ENCODE peak calls at places on chromosomes 6 and 20, in nine cellular contexts. Z, T, P, B, A, V, D, W and F are unnamed samples.

GRCh38 chr6:107977283-107977682 is 19.3 kb upstream of the SEC63 start:
- DNase-seq in V (no peak), A (no peak), D (no peak), W (no peak), T (no peak), P (no peak), Z (no peak), B (no peak), F (no peak)

GRCh38 chr6:4943716-4944115 is 60.1 kb downstream of the RPP40 start:
- DNase-seq in W (no peak), B (no peak), T (no peak), V (no peak), P (no peak), A (no peak), D (no peak), Z (no peak), F (no peak)

GRCh38 chr6:90894285-90895144 is 307.6 kb upstream of the MAP3K7 start:
- DNase-seq in Z (no peak), V (no peak), B (no peak), A (no peak), T (no peak), D (no peak), P (no peak), W (no peak), F (no peak)

GRCh38 chr6:99821164-99821563 is 172.9 kb downstream of the MCHR2 start:
- DNase-seq in Z (no peak), A (no peak), P (no peak), D (no peak), B (no peak), W (no peak), V (no peak), T (peak), F (no peak)

GRCh38 chr6:109053285-109053684 is 41.4 kb downstream of the SESN1 start:
- DNase-seq in T (no peak), B (no peak), A (no peak), W (no peak), P (no peak), V (no peak), Z (no peak), D (no peak), F (no peak)

GRCh38 chr6:32954983-32955802 is 2.3 kb upstream of the HLA-DMA start:
- DNase-seq in T (peak), D (no peak), P (no peak), B (no peak), W (peak), Z (no peak), A (no peak), V (no peak), F (no peak)

GRCh38 chr6:35457907-35458306 is 5.8 kb downstream of the FANCE start:
- DNase-seq in W (no peak), B (no peak), A (no peak), P (no peak), Z (no peak), T (no peak), V (no peak), D (no peak), F (no peak)

GRCh38 chr6:89347825-89348224 is 4.7 kb downstream of the UBE2J1 start:
- DNase-seq in Z (no peak), W (peak), D (no peak), A (no peak), T (no peak), V (no peak), P (no peak), B (peak), F (no peak)

GRCh38 chr6:141033101-141033500 is 1099.6 kb upstream of the GJE1 start:
- DNase-seq in P (no peak), D (no peak), W (no peak), V (no peak), Z (no peak), A (no peak), B (no peak), T (no peak), F (no peak)

GRCh38 chr6:113011389-113011788 is 664.3 kb downstream of the RFPL4B start:
- DNase-seq in A (no peak), W (no peak), P (no peak), Z (no peak), T (no peak), D (no peak), B (no peak), V (no peak), F (no peak)

GRCh38 chr20:10063482-10063881 is 28.7 kb downstream of the ANKEF1 start:
- DNase-seq in W (no peak), V (no peak), D (no peak), A (no peak), Z (no peak), P (no peak), B (no peak), T (no peak), F (no peak)

GRCh38 chr20:36768768-36769430 is 4.7 kb downstream of the DSN1 start:
- DNase-seq in D (no peak), T (no peak), V (no peak), P (no peak), Z (no peak), W (no peak), A (no peak), B (no peak), F (no peak)

GRCh38 chr6:107561325-107561724 is 71.4 kb downstream of the SOBP start:
- DNase-seq in D (no peak), T (peak), B (peak), W (no peak), A (no peak), Z (peak), V (no peak), P (peak), F (no peak)

GRCh38 chr6:56400273-56400672 is 152.9 kb upstream of the COL21A1 start:
- DNase-seq in B (no peak), T (no peak), D (no peak), A (peak), Z (no peak), P (no peak), W (no peak), V (no peak), F (no peak)

GRCh38 chr20:60262967-60263603 is 304.9 kb downstream of the CDH26 start:
- DNase-seq in B (no peak), T (peak), P (no peak), V (no peak), W (no peak), Z (no peak), A (peak), D (no peak), F (no peak)

GRCh38 chr20:3808141-3808479 is 12.0 kb downstream of the CDC25B start:
- DNase-seq in D (peak), W (peak), Z (peak), P (peak), B (peak), A (peak), V (peak), T (peak), F (peak)

GRCh38 chr6:118746100-118746874 is 94.9 kb upstream of the CEP85L start:
- DNase-seq in B (no peak), V (no peak), D (no peak), T (peak), W (no peak), A (no peak), Z (no peak), P (no peak), F (no peak)

GRCh38 chr6:105824732-105825131 is 261.4 kb upstream of the PRDM1 start:
- DNase-seq in T (no peak), A (no peak), P (no peak), W (no peak), Z (no peak), D (no peak), B (no peak), V (no peak), F (no peak)

GRCh38 chr6:160277144-160277543 is 18.5 kb upstream of the SLC22A2 start:
- DNase-seq in B (no peak), A (no peak), T (no peak), Z (no peak), V (no peak), P (no peak), W (no peak), D (no peak), F (no peak)

GRCh38 chr20:4657096-4657495 is 64.6 kb upstream of the PRND start:
- DNase-seq in W (no peak), A (no peak), T (no peak), D (no peak), V (no peak), B (no peak), Z (no peak), P (no peak), F (no peak)

GRCh38 chr6:20644667-20645370 is 110.6 kb downstream of the CDKAL1 start:
- DNase-seq in P (no peak), D (no peak), A (no peak), W (no peak), Z (no peak), V (no peak), T (no peak), B (no peak), F (no peak)

GRCh38 chr6:85344996-85345395 is 104.9 kb upstream of the NT5E start:
- DNase-seq in Z (no peak), A (no peak), P (no peak), V (no peak), W (no peak), D (no peak), T (no peak), B (no peak), F (no peak)

GRCh38 chr6:49453221-49453620 is 9.8 kb downstream of the MMUT start:
- DNase-seq in Z (no peak), D (no peak), B (no peak), P (no peak), A (no peak), W (no peak), T (no peak), V (no peak), F (no peak)

GRCh38 chr6:80605165-80605989 is 498.9 kb downstream of the BCKDHB start:
- DNase-seq in B (no peak), A (no peak), T (no peak), D (no peak), Z (no peak), W (no peak), P (no peak), V (peak), F (no peak)

GRCh38 chr20:4181956-4182945 is 166.9 kb upstream of the RNF24 start:
- DNase-seq in V (no peak), D (no peak), W (no peak), T (no peak), A (no peak), B (no peak), Z (no peak), P (no peak), F (no peak)

GRCh38 chr6:107192739-107193296 is 77.5 kb upstream of the BEND3 start:
- DNase-seq in B (no peak), P (no peak), D (no peak), A (no peak), V (no peak), T (no peak), W (no peak), Z (no peak), F (no peak)

GRCh38 chr20:57440678-57441509 is 49.7 kb downstream of the RBM38 start:
- DNase-seq in W (peak), B (peak), A (no peak), Z (peak), V (no peak), T (peak), P (peak), D (peak), F (peak)

GRCh38 chr20:24610341-24611115 is 141.1 kb downstream of the SYNDIG1 start:
- DNase-seq in A (no peak), W (no peak), Z (no peak), V (no peak), D (peak), P (no peak), T (no peak), B (no peak), F (no peak)

GRCh38 chr6:23180504-23181293 is 611.3 kb downstream of the HDGFL1 start:
- DNase-seq in A (no peak), Z (peak), P (peak), D (no peak), V (no peak), W (peak), B (no peak), T (peak), F (peak)

GRCh38 chr6:146893690-146894089 is 294.9 kb downstream of the ADGB start:
- DNase-seq in B (no peak), A (no peak), Z (no peak), W (no peak), T (no peak), V (no peak), D (no peak), P (no peak), F (no peak)

GRCh38 chr20:51425347-51426106 is 117.0 kb downstream of the NFATC2 start:
- DNase-seq in P (no peak), W (no peak), A (no peak), T (peak), V (no peak), B (no peak), D (no peak), Z (no peak), F (no peak)

GRCh38 chr6:39821014-39821738 is 29.0 kb downstream of the DAAM2 start:
- DNase-seq in T (no peak), D (no peak), V (no peak), Z (peak), P (no peak), A (no peak), W (no peak), B (no peak), F (no peak)

GRCh38 chr6:69881322-69882151 is 15.2 kb downstream of the COL19A1 start:
- DNase-seq in D (no peak), W (no peak), B (no peak), A (no peak), T (no peak), Z (no peak), P (no peak), V (no peak), F (no peak)

GRCh38 chr6:151240036-151240685 is 394 bp downstream of the AKAP12 start:
- DNase-seq in A (peak), P (peak), B (peak), W (peak), T (peak), D (peak), V (peak), Z (peak), F (peak)
- H3K27ac ChIP-seq in A (peak), P (peak), B (peak), W (no peak), T (peak), D (peak), V (peak), Z (peak), F (peak)

DNA sequence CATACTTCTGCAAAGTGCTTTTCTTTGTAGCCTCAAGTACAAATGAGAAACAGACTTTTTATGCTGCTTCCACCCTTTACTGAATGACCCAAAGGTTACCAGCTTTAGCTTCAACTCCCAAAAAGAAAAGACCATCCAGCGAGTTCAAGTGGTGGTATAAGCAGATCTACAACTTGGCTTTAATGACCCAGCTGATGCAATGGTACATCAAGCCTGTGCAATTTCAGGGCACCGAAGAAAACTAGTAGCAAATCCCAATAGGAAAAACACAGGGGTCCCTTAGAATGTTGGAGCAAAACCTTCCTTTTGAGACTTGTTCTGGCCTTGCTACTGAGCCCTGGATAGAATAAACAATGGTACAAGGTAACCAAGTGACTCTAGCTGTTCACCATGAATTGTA is 33.8 kb downstream of the STX7 start:
- DNase-seq in P (no peak), D (no peak), B (no peak), Z (no peak), V (no peak), T (no peak), W (no peak), A (no peak), F (no peak)
- H3K27ac ChIP-seq in P (no peak), D (no peak), B (no peak), Z (no peak), V (no peak), T (no peak), W (no peak), A (no peak), F (no peak)

GRCh38 chr6:166905505-166906134 is 50.7 kb downstream of the RNASET2 start:
- DNase-seq in Z (no peak), A (no peak), B (no peak), P (no peak), V (no peak), T (no peak), W (no peak), D (no peak), F (no peak)
- H3K27ac ChIP-seq in Z (no peak), A (no peak), B (no peak), P (no peak), V (no peak), T (no peak), W (no peak), D (no peak), F (no peak)

GRCh38 chr6:1088441-1089001 is 223.4 kb upstream of the FOXQ1 start:
- DNase-seq in B (no peak), W (no peak), V (no peak), A (no peak), P (no peak), D (no peak), T (peak), Z (no peak), F (no peak)
- H3K27ac ChIP-seq in B (no peak), W (no peak), V (no peak), A (no peak), P (no peak), D (no peak), T (no peak), Z (no peak), F (no peak)

GRCh38 chr20:46674253-46675083 is 14.8 kb downstream of the TP53RK start:
- DNase-seq in A (no peak), W (no peak), D (no peak), P (no peak), B (no peak), V (no peak), Z (no peak), T (no peak), F (no peak)
- H3K27ac ChIP-seq in A (no peak), W (no peak), D (no peak), P (no peak), B (no peak), V (no peak), Z (no peak), T (no peak), F (no peak)

GRCh38 chr6:131199568-131200272 is 64.5 kb downstream of the AKAP7 start:
- DNase-seq in Z (no peak), P (no peak), W (no peak), B (no peak), V (peak), T (peak), D (no peak), A (no peak), F (no peak)
- H3K27ac ChIP-seq in Z (no peak), P (no peak), W (no peak), B (no peak), V (no peak), T (peak), D (no peak), A (no peak), F (no peak)

GRCh38 chr6:52524921-52525320 is 51.9 kb downstream of the TRAM2 start:
- DNase-seq in W (no peak), T (no peak), V (no peak), A (no peak), B (no peak), Z (no peak), P (no peak), D (no peak), F (no peak)

GRCh38 chr6:52522655-52523054 is 54.2 kb downstream of the TRAM2 start:
- DNase-seq in T (no peak), P (no peak), V (no peak), Z (no peak), D (no peak), A (no peak), W (no peak), B (no peak), F (no peak)

GRCh38 chr6:52526634-52527033 is 50.2 kb downstream of the TRAM2 start:
- DNase-seq in P (no peak), B (no peak), V (no peak), D (no peak), Z (no peak), T (no peak), W (no peak), A (no peak), F (no peak)

GRCh38 chr6:52522151-52522626 is 54.7 kb downstream of the TRAM2 start:
- DNase-seq in W (no peak), P (no peak), Z (peak), D (no peak), T (no peak), A (no peak), V (no peak), B (peak), F (no peak)

GRCh38 chr6:52523363-52524207 is 53.3 kb downstream of the TRAM2 start:
- DNase-seq in T (no peak), B (no peak), A (no peak), V (no peak), D (no peak), W (no peak), P (no peak), Z (no peak), F (no peak)
- H3K27ac ChIP-seq in T (peak), B (no peak), A (no peak), V (no peak), D (no peak), W (no peak), P (no peak), Z (peak), F (no peak)

DNA sequence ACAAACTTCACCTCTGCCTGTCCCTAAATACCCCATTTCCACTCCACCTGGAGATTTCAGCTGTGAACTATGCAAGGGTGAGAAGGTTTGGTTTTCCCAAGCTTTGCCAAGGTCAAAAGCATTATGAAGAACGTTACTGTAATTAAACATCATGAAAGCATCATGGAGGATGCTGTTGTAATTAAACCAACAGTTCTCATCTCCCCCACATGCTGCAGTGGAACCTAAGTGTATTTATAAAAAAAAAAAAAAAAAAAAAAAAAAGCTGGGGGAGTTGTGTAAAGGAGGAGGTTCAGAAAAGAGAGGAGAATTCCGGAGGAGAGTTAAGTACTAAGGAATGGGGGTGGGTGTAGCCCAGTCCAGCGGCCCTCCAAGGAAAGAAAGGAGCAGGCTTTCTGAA is 474.8 kb upstream of the JARID2 start:
- DNase-seq in A (no peak), D (no peak), B (no peak), P (no peak), T (no peak), W (no peak), V (no peak), Z (no peak), F (no peak)
- H3K27ac ChIP-seq in A (no peak), D (no peak), B (no peak), P (no peak), T (no peak), W (no peak), V (no peak), Z (no peak), F (no peak)